ENCODE peak calls at places on chromosomes 12 and 14, in four cellular contexts. One of them, this sample, is unnamed. For H3K27me3, the result is how much of the 10 kb centered on the place peaks cover.

GRCh38 chr14:86858043-86858442 is 1134.9 kb downstream of the GALC start:
- DNase-seq in HepG2: no peak
- DNase-seq in GM12878: no peak
- DNase-seq in K562: no peak
- DNase-seq in this sample: no peak

GRCh38 chr12:49652921-49653520 is 29.7 kb downstream of the PRPF40B start:
- DNase-seq in HepG2: no peak
- DNase-seq in GM12878: no peak
- DNase-seq in K562: no peak
- DNase-seq in this sample: no peak

GRCh38 chr12:102010265-102010994 is 51.4 kb downstream of the WASHC3 start:
- DNase-seq in HepG2: no peak
- DNase-seq in GM12878: peak
- DNase-seq in K562: no peak
- DNase-seq in this sample: no peak

GRCh38 chr14:99271951-99272668 is at the start of gene BCL11B:
- DNase-seq in HepG2: peak
- DNase-seq in GM12878: peak
- DNase-seq in K562: peak
- DNase-seq in this sample: peak

GRCh38 chr14:75961662-75962061 is 20.1 kb downstream of the TGFB3 start:
- DNase-seq in HepG2: no peak
- DNase-seq in GM12878: no peak
- DNase-seq in K562: no peak
- DNase-seq in this sample: no peak

GRCh38 chr14:21498540-21499526 is 12.3 kb downstream of the METTL3 start:
- DNase-seq in HepG2: peak
- DNase-seq in GM12878: no peak
- DNase-seq in K562: peak
- DNase-seq in this sample: peak

GRCh38 chr12:4603946-4604345 is 41.9 kb downstream of the DYRK4 start:
- DNase-seq in HepG2: no peak
- DNase-seq in GM12878: no peak
- DNase-seq in K562: no peak
- DNase-seq in this sample: no peak

GRCh38 chr12:121507984-121508383 is 72.8 kb downstream of the KDM2B start:
- DNase-seq in HepG2: no peak
- DNase-seq in GM12878: no peak
- DNase-seq in K562: no peak
- DNase-seq in this sample: no peak

GRCh38 chr12:120101617-120102016 is 14.9 kb downstream of the RAB35 start:
- DNase-seq in HepG2: no peak
- DNase-seq in GM12878: no peak
- DNase-seq in K562: no peak
- DNase-seq in this sample: no peak

GRCh38 chr12:30679250-30679649 is 16.4 kb downstream of the IPO8 start:
- DNase-seq in HepG2: no peak
- DNase-seq in GM12878: no peak
- DNase-seq in K562: no peak
- DNase-seq in this sample: no peak

GRCh38 chr12:122523280-122523679 is 3.5 kb downstream of the RSRC2 start:
- DNase-seq in HepG2: peak
- DNase-seq in GM12878: no peak
- DNase-seq in K562: peak
- DNase-seq in this sample: no peak

GRCh38 chr14:94613720-94614644 is 1.8 kb downstream of the SERPINA3 start:
- DNase-seq in HepG2: no peak
- DNase-seq in GM12878: no peak
- DNase-seq in K562: no peak
- DNase-seq in this sample: no peak

GRCh38 chr12:30811966-30812365 is 57.2 kb upstream of the CAPRIN2 start:
- DNase-seq in HepG2: no peak
- DNase-seq in GM12878: no peak
- DNase-seq in K562: no peak
- DNase-seq in this sample: no peak

GRCh38 chr12:108141600-108142145 is 12.6 kb downstream of the WSCD2 start:
- DNase-seq in HepG2: no peak
- DNase-seq in GM12878: no peak
- DNase-seq in K562: no peak
- DNase-seq in this sample: no peak

GRCh38 chr14:50997712-50998111 is 53.4 kb upstream of the PYGL start:
- DNase-seq in HepG2: peak
- DNase-seq in GM12878: no peak
- DNase-seq in K562: no peak
- DNase-seq in this sample: no peak

GRCh38 chr12:5391638-5392037 is 40.3 kb upstream of the NTF3 start:
- DNase-seq in HepG2: no peak
- DNase-seq in GM12878: no peak
- DNase-seq in K562: no peak
- DNase-seq in this sample: no peak

GRCh38 chr12:70692681-70693288 is 55.6 kb upstream of the PTPRB start:
- DNase-seq in HepG2: no peak
- DNase-seq in GM12878: no peak
- DNase-seq in K562: peak
- DNase-seq in this sample: peak

GRCh38 chr12:104578453-104578852 is 121.7 kb downstream of the CHST11 start:
- DNase-seq in HepG2: no peak
- DNase-seq in GM12878: no peak
- DNase-seq in K562: peak
- DNase-seq in this sample: no peak

DNA sequence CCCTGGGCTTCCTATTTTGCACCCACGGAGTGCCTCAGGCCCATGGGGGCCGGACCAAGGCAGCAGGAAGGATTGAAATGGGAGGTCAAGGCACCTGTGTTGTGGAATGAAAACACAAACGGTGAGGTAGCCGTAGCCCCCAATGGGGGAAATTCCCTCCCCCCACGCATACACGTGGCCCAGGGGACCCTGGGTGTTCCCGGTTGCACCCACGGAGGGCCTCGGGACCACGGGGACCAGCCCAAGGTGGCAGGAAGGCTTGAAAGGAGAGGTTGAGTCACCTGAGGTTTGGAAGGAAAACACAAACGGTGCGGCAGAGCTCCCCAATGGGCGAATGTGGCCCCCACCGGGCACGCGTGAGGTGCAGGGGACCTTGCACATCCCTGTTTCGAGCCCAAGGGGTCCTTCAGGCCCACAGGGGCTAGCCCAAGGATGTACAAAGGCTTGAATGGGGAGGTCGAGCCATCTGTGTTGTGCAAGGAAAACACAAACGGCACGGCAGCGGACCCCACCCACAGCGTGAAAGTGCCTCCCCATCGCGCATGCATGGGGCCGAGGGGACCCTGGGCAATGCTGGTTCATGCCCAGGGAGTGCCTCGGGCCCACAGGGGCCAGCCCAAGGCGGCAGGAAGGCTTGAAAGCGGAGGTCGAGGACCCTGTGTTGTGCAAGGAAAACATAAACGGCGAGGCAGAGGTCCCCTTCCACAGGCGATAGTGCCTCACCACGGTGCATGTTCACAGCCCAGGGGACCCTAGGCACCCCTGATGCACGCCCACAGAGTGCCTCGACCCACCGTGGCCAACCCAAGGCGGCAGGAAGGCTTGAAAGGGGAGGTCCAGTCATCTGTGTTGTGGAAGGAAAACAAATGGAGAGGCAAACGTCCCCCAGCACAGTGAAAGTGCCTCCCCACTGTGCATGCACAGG is 376.7 kb downstream of the ALG10 start:
- DNase-seq in HepG2: no peak
- DNase-seq in GM12878: no peak
- DNase-seq in K562: no peak
- DNase-seq in this sample: no peak
- TF ChIP-seq MYC in HepG2: no peak
- TF ChIP-seq MYC in GM12878: no peak
- TF ChIP-seq MYC in K562: no peak
- TF ChIP-seq MYC in this sample: no peak

GRCh38 chr14:89024691-89025090 is 200.2 kb downstream of the TTC8 start:
- DNase-seq in HepG2: no peak
- DNase-seq in GM12878: no peak
- DNase-seq in K562: no peak
- DNase-seq in this sample: no peak
- TF ChIP-seq POLR2AphosphoS5 in HepG2: no peak
- TF ChIP-seq POLR2AphosphoS5 in GM12878: no peak
- TF ChIP-seq POLR2AphosphoS5 in K562: no peak
- TF ChIP-seq POLR2AphosphoS5 in this sample: no peak

GRCh38 chr12:132585177-132585576 is 25.2 kb downstream of the LRCOL1 start:
- DNase-seq in HepG2: no peak
- DNase-seq in GM12878: no peak
- DNase-seq in K562: no peak
- DNase-seq in this sample: no peak
- H3K27me3 ChIP-seq in HepG2: under half
- H3K27me3 ChIP-seq in GM12878: under half
- H3K27me3 ChIP-seq in K562: under half
- H3K27me3 ChIP-seq in this sample: under half

DNA sequence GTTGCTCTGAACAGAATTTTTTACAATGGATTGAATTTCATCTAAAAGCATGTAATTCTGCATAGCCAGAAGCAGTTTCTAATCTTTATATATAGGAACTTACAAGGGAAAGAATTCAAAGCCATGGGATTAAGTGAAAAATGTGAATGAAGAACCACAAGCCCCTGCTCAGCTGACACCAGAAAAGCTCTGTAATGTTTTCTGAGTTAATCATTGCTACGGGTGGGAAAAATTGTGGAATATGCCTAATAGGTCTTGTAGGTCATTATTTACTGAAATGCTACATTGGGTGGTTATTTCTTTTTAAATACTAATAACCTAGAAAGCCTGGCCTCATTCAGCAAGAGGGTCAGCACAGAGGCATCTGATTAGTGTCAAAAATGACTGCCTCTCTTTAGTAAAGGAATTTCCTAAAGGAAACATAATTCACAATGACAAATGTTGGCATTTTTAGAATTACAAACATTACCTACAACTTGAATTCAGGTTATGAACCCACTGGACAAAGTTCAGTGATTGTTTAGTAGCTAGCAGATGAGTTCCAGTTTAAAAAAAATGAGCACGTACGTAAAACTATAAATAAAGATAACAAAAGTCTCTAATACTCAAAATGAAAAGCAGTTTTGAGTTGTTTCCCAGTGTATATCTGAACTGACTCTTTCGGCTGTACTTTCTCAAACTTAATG is 75.3 kb downstream of the BMP4 start:
- DNase-seq in HepG2: peak
- DNase-seq in GM12878: no peak
- DNase-seq in K562: no peak
- DNase-seq in this sample: peak
- TF ChIP-seq MYC in HepG2: no peak
- TF ChIP-seq MYC in GM12878: no peak
- TF ChIP-seq MYC in K562: no peak
- TF ChIP-seq MYC in this sample: no peak

GRCh38 chr14:61662437-61663311 is 32.6 kb upstream of the HIF1A start:
- DNase-seq in HepG2: peak
- DNase-seq in GM12878: peak
- DNase-seq in K562: peak
- DNase-seq in this sample: peak
- TF ChIP-seq POLR2AphosphoS5 in HepG2: no peak
- TF ChIP-seq POLR2AphosphoS5 in GM12878: peak
- TF ChIP-seq POLR2AphosphoS5 in K562: no peak
- TF ChIP-seq POLR2AphosphoS5 in this sample: no peak

GRCh38 chr12:53944209-53944608 is 5.6 kb downstream of the HOXC13 start:
- DNase-seq in HepG2: no peak
- DNase-seq in GM12878: no peak
- DNase-seq in K562: no peak
- DNase-seq in this sample: no peak
- H3K27me3 ChIP-seq in HepG2: under half
- H3K27me3 ChIP-seq in GM12878: under half
- H3K27me3 ChIP-seq in K562: under half
- H3K27me3 ChIP-seq in this sample: half or more

This sample was measured in endothelial cell of umbilical vein.